ENCODE peak calls at places on chromosome 14, in four cellular contexts. U, M, V and Y are unnamed samples.

GRCh38 chr14:73238941-73239340 is 1.6 kb downstream of the PAPLN start:
- DNase-seq in V (no peak), U (peak), M (no peak), Y (peak)

GRCh38 chr14:45891417-45892080 is 638.5 kb upstream of the MIS18BP1 start:
- DNase-seq in U (no peak), V (no peak), M (peak), Y (no peak)

GRCh38 chr14:20799955-20800544 is 2.6 kb downstream of the RNASE1 start:
- DNase-seq in U (no peak), V (no peak), M (no peak), Y (no peak)

GRCh38 chr14:49623941-49624806 is 3.6 kb downstream of the MGAT2 start:
- DNase-seq in U (no peak), M (no peak), V (no peak), Y (no peak)

GRCh38 chr14:51341338-51341737 is 101.3 kb downstream of the TMX1 start:
- DNase-seq in M (no peak), V (no peak), U (no peak), Y (no peak)

GRCh38 chr14:67744057-67744456 is 42.4 kb downstream of the RDH12 start:
- DNase-seq in M (no peak), U (no peak), V (no peak), Y (no peak)

GRCh38 chr14:94775875-94776217 is 5.9 kb upstream of the GSC start:
- DNase-seq in M (no peak), U (no peak), V (no peak), Y (no peak)

GRCh38 chr14:100108042-100108825 is 43.0 kb downstream of the EVL start:
- DNase-seq in M (peak), V (peak), U (peak), Y (peak)